ENCODE peak calls at places on chromosomes 4 and X, in eight cellular contexts. S is PC-3, Q is neuronal stem cell, I is stomach, J is hepatocyte, D is OCI-LY7, H is psoas muscle, T is ovary. U is an unnamed sample. For H3K4me1 and H3K36me3, the result is how much of the 10 kb centered on the place peaks cover.

GRCh38 chr4:105179539-105180401 is 33.1 kb downstream of the TET2 start:
- DNase-seq in J (peak), S (no peak), T (no peak), D (no peak), Q (no peak), H (no peak), I (no peak), U (peak)

GRCh38 chrX:120672389-120672788 is 42.5 kb upstream of the C1GALT1C1 start:
- DNase-seq in Q (no peak), J (peak), S (peak), H (peak), D (no peak), I (peak), T (peak), U (no peak)

GRCh38 chrX:46713672-46714487 is 45.0 kb downstream of the SLC9A7 start:
- DNase-seq in I (no peak), H (no peak), J (no peak), D (no peak), Q (no peak), T (no peak), S (no peak), U (no peak)

GRCh38 chrX:31545726-31546125 is 473.9 kb upstream of the FTHL17 start:
- DNase-seq in T (no peak), S (no peak), J (no peak), D (no peak), Q (no peak), I (no peak), H (no peak), U (no peak)

GRCh38 chrX:117744958-117745357 is 371.7 kb downstream of the KLHL13 start:
- DNase-seq in T (no peak), H (no peak), D (no peak), Q (no peak), I (no peak), J (no peak), S (no peak), U (no peak)

GRCh38 chr4:48141048-48141447 is 7.0 kb upstream of the TXK start:
- DNase-seq in S (peak), D (peak), J (peak), H (no peak), T (no peak), Q (no peak), I (no peak), U (no peak)

GRCh38 chr4:18214656-18215055 is 193.1 kb upstream of the LCORL start:
- DNase-seq in I (no peak), J (peak), Q (no peak), H (no peak), T (no peak), D (no peak), S (no peak), U (no peak)

GRCh38 chrX:3476973-3477372 is 130.5 kb upstream of the MXRA5 start:
- DNase-seq in Q (no peak), T (no peak), H (no peak), D (no peak), I (no peak), J (no peak), S (no peak), U (no peak)

GRCh38 chrX:78934866-78935265 is 10.3 kb upstream of the P2RY10 start:
- DNase-seq in J (no peak), S (no peak), D (no peak), I (no peak), Q (no peak), T (no peak), H (no peak), U (no peak)

GRCh38 chr4:96786306-96786705 is 946.4 kb downstream of the PDHA2 start:
- DNase-seq in D (no peak), Q (no peak), H (no peak), S (no peak), I (no peak), J (no peak), T (no peak), U (no peak)

GRCh38 chr4:125444166-125444565 is 129.4 kb downstream of the FAT4 start:
- DNase-seq in Q (no peak), H (no peak), J (no peak), S (no peak), I (no peak), D (no peak), T (no peak), U (no peak)

GRCh38 chr4:89316187-89316586 is 8.6 kb upstream of the GPRIN3 start:
- DNase-seq in T (no peak), S (no peak), D (no peak), H (no peak), J (no peak), I (no peak), Q (no peak), U (no peak)

GRCh38 chr4:167359711-167360110 is 125.4 kb upstream of the SPOCK3 start:
- DNase-seq in I (no peak), Q (peak), J (no peak), D (no peak), S (no peak), H (no peak), T (no peak), U (no peak)

GRCh38 chrX:125711103-125711502 is 391.4 kb downstream of the TEX13C start:
- DNase-seq in S (no peak), H (no peak), T (no peak), D (no peak), I (no peak), J (no peak), Q (no peak), U (no peak)

GRCh38 chrX:38192007-38192625 is 28.6 kb downstream of the SRPX start:
- DNase-seq in T (no peak), S (peak), J (no peak), H (no peak), I (peak), Q (no peak), D (peak), U (peak)

GRCh38 chrX:10052906-10053625 is 85.9 kb downstream of the CLDN34 start:
- DNase-seq in H (no peak), I (no peak), Q (no peak), J (no peak), S (no peak), T (no peak), D (no peak), U (no peak)

GRCh38 chr4:155774033-155774432 is 15.2 kb downstream of the GUCY1B1 start:
- DNase-seq in J (no peak), H (no peak), Q (no peak), T (no peak), D (no peak), I (no peak), S (no peak), U (no peak)

GRCh38 chr4:80608285-80608980 is 272.9 kb downstream of the CFAP299 start:
- DNase-seq in Q (no peak), D (no peak), T (no peak), H (no peak), S (no peak), I (no peak), J (no peak), U (no peak)

GRCh38 chrX:3811331-3812311 is 98.2 kb upstream of the PRKX start:
- DNase-seq in I (peak), D (peak), H (no peak), Q (no peak), J (peak), S (no peak), T (peak), U (no peak)

GRCh38 chr4:164937576-164938270 is 39.7 kb downstream of the TRIM61 start:
- DNase-seq in S (no peak), J (peak), Q (no peak), T (peak), H (peak), I (no peak), D (peak), U (peak)

GRCh38 chr4:48578132-48578964 is 88.3 kb downstream of the ZAR1 start:
- DNase-seq in Q (peak), J (peak), D (peak), I (peak), S (peak), T (peak), H (no peak), U (peak)

GRCh38 chr4:10587697-10588096 is 96.9 kb downstream of the CLNK start:
- DNase-seq in I (no peak), H (no peak), D (no peak), Q (no peak), T (no peak), S (no peak), J (no peak), U (peak)

GRCh38 chr4:47373729-47374128 is 89.8 kb downstream of the COMMD8 start:
- DNase-seq in S (no peak), Q (no peak), D (no peak), I (no peak), T (no peak), H (no peak), J (no peak), U (no peak)

GRCh38 chr4:76420901-76421581 is at the start of gene CCDC158:
- DNase-seq in Q (no peak), S (no peak), T (no peak), D (no peak), I (peak), H (peak), J (no peak), U (no peak)

GRCh38 chrX:129781134-129782014 is 1.6 kb downstream of the SASH3 start:
- DNase-seq in S (no peak), D (peak), Q (no peak), J (no peak), H (peak), I (peak), T (no peak), U (no peak)

GRCh38 chr4:119049342-119049741 is 86.3 kb upstream of the MYOZ2 start:
- DNase-seq in T (no peak), Q (no peak), J (no peak), S (peak), H (no peak), D (no peak), I (no peak), U (no peak)

GRCh38 chr4:125101706-125102105 is 213.0 kb upstream of the FAT4 start:
- DNase-seq in T (no peak), S (no peak), I (no peak), Q (no peak), J (no peak), D (no peak), H (no peak), U (no peak)

GRCh38 chrX:110145854-110146253 is 142.9 kb downstream of the TMEM164 start:
- DNase-seq in Q (no peak), T (no peak), J (peak), I (no peak), H (no peak), D (peak), S (peak), U (peak)

GRCh38 chrX:150506486-150506885 is 61.9 kb upstream of the MTM1 start:
- DNase-seq in D (no peak), T (no peak), J (no peak), Q (no peak), H (no peak), S (no peak), I (no peak), U (no peak)

GRCh38 chrX:150507251-150507856 is 61.1 kb upstream of the MTM1 start:
- DNase-seq in S (no peak), H (no peak), T (peak), D (no peak), J (no peak), Q (no peak), I (no peak), U (no peak)

GRCh38 chrX:150508461-150509367 is 59.7 kb upstream of the MTM1 start:
- DNase-seq in J (no peak), I (peak), D (no peak), T (peak), H (peak), S (no peak), Q (no peak), U (no peak)

GRCh38 chrX:150509703-150510102 is 58.7 kb upstream of the MTM1 start:
- DNase-seq in S (no peak), D (no peak), T (no peak), Q (no peak), J (no peak), H (no peak), I (no peak), U (no peak)

DNA sequence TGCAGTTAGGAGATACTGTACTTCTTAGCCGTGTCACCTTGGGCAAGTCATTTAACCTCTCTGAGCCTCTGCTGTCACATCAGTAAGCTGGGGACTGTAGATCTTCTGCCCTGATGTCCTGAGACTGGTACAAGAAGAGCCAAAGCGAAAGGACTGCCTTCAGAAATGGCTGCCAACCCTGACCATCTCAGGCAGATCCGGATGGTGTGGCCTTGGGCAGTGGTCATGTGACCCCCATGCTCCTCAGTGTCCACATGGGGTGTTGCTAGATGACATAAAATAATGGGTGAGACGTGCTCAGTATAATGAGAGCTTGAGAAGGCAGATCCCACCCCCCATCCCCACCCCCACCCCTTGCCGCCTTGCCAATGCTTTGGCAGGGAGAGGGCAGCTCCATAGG is 60.4 kb upstream of the MTM1 start:
- DNase-seq in I (no peak), H (no peak), J (no peak), Q (no peak), D (no peak), T (no peak), S (no peak), U (no peak)
- H3K4me1 ChIP-seq in I (under half), H (under half), J (under half), Q (under half), D (under half), T (under half), S (under half), U (under half)

GRCh38 chr4:128837679-128838078 is 28.2 kb downstream of the JADE1 start:
- DNase-seq in D (no peak), I (no peak), J (no peak), S (no peak), H (no peak), Q (no peak), T (no peak), U (no peak)
- H3K36me3 ChIP-seq in D (half or more), I (under half), J (under half), S (under half), H (under half), Q (half or more), T (under half), U (under half)

GRCh38 chrX:54357414-54358377 is at the start of gene WNK3:
- DNase-seq in J (peak), I (peak), S (peak), Q (peak), H (peak), D (no peak), T (peak), U (peak)
- H3K27ac ChIP-seq in J (peak), I (peak), S (no peak), Q (peak), H (no peak), D (no peak), T (peak), U (peak)

DNA sequence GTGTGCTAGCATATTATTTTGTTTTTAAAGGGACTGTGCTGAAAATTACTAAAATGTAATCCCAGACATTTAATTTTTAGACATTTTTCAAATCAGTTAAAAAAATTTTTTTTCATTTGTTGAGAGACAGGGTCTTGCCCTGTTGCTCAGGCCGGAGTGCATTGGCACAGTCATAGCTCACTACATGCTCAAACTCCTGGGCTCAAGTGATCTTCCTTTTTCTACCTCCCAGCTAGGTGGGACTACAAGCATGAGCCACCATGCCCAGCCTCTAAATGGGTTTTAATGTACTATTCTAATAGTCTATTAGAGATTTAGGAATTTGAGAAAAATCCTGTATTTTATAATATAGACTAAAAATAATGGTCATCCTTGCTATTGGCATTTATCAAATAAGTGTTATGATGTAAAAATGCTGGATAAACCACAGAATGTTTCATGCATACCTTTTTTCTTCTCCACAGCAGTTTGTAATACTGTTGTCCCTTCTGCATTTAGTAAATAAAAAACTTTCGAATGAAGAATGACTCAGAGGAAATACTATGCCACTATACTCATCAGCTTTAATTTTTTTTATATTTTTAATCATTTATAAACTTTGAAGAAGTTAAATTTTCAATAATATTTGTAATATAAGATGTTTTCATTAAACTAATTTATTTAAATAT is 29.8 kb downstream of the CPEB2 start:
- DNase-seq in I (no peak), J (no peak), H (no peak), T (no peak), S (peak), Q (no peak), D (no peak), U (no peak)
- H3K4me1 ChIP-seq in I (under half), J (under half), H (under half), T (under half), S (under half), Q (under half), D (under half), U (under half)

DNA sequence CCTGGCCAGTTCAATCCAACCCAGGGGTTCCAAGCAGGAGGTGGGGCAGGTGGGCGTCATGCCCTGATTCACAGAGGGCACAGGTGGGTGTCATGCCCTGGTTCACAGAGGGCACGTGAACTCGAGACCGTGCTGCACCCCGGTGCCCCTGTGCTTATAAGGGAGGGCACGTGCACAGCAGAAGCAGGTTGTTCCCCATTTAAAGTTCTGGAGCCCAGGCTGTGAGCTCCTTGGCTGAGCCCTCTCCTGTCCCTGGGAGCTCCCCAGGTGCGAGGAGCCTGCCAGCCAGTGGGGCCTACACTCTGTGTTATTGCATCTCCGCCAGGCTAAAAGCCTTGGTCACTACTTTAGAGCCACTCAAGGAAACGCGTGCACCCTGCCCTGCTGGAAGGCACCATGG is 3.2 kb upstream of the CPZ start:
- DNase-seq in T (no peak), Q (no peak), S (no peak), J (no peak), D (no peak), H (peak), I (no peak), U (no peak)
- H3K36me3 ChIP-seq in T (under half), Q (under half), S (under half), J (under half), D (under half), H (under half), I (under half), U (under half)

GRCh38 chrX:155068165-155068564 is 2.8 kb downstream of the CMC4 start:
- DNase-seq in Q (no peak), H (no peak), D (no peak), S (peak), T (no peak), I (no peak), J (no peak), U (peak)

GRCh38 chrX:155061770-155062169 is 9.2 kb downstream of the CMC4 start:
- DNase-seq in H (no peak), Q (no peak), J (no peak), T (no peak), S (no peak), I (no peak), D (no peak), U (no peak)

GRCh38 chrX:155069414-155069813 is 1.5 kb downstream of the CMC4 start:
- DNase-seq in T (no peak), Q (no peak), D (no peak), S (no peak), H (no peak), I (no peak), J (no peak), U (no peak)

GRCh38 chrX:155070038-155070437 is 898 bp downstream of the CMC4 start:
- DNase-seq in T (no peak), H (no peak), Q (no peak), I (no peak), S (no peak), J (no peak), D (peak), U (peak)

GRCh38 chrX:155065035-155065734 is 5.8 kb downstream of the CMC4 start:
- DNase-seq in H (no peak), J (no peak), Q (no peak), T (no peak), S (peak), I (no peak), D (no peak), U (no peak)
- H3K27ac ChIP-seq in H (no peak), J (no peak), Q (no peak), T (no peak), S (peak), I (no peak), D (no peak), U (no peak)

GRCh38 chr4:40626183-40626990 is 3.3 kb downstream of the RBM47 start:
- DNase-seq in T (no peak), Q (no peak), S (peak), I (no peak), H (no peak), J (no peak), D (no peak), U (no peak)
- H3K4me1 ChIP-seq in T (under half), Q (under half), S (half or more), I (under half), H (under half), J (under half), D (under half), U (under half)

DNA sequence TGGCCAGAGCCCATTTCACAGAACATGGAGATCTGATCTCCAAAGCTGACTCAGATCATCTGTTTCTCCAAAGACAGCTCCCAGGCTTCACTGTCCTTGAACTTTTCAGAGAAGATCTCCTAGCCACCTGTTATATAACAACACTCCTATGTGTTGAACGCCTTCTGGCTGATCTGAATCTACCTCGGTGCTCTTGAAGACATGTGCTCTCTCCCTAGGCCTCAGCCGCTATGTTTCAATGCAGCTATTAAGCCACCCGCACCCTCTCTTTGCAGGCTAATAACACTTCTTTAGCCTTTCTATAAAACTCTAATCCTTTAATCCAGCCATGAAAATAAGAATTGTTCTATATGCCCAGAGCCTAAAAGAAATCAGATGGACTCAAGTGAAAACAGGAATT is 34.9 kb downstream of the SEL1L3 start:
- DNase-seq in I (no peak), S (no peak), H (no peak), T (no peak), D (no peak), Q (no peak), J (no peak), U (no peak)
- H3K36me3 ChIP-seq in I (under half), S (under half), H (under half), T (under half), D (half or more), Q (under half), J (under half), U (under half)

U was measured in SJCRH30.